ENCODE peak calls at places on chromosome 2, in five cellular contexts. P is naive thymus-derived CD4-positive, alpha-beta T cell; I is Kasumi-1; C is Peyer's patch; G is stimulated activated CD4-positive, alpha-beta T cell treated with anti-CD3 and anti-CD28 coated beads, Interleukin-2, amount 100 ng/mL, for 48 hours. Q is an unnamed sample.

GRCh38 chr2:71578665-71579371 is 125.5 kb downstream of the DYSF start:
- DNase-seq in G (no peak), P (no peak), C (no peak), I (no peak), Q (no peak)

GRCh38 chr2:45770773-45771172 is 119.3 kb downstream of the PRKCE start:
- DNase-seq in G (no peak), C (no peak), I (no peak), P (no peak), Q (no peak)

GRCh38 chr2:42369551-42370229 is 8.7 kb upstream of the COX7A2L start:
- DNase-seq in C (no peak), G (no peak), P (no peak), I (no peak), Q (no peak)

GRCh38 chr2:227576110-227576509 is 22.6 kb upstream of the SCYGR2 start:
- DNase-seq in G (no peak), P (no peak), I (no peak), C (no peak), Q (no peak)

GRCh38 chr2:117856415-117857210 is 42.1 kb downstream of the DDX18 start:
- DNase-seq in G (no peak), I (no peak), C (no peak), P (no peak), Q (no peak)

GRCh38 chr2:32627441-32627900 is 379 bp upstream of the TTC27 start:
- DNase-seq in C (peak; percentile 25), I (no peak), P (peak; percentile 40), G (no peak), Q (no peak)

GRCh38 chr2:229475753-229476152 is 204.7 kb upstream of the PID1 start:
- DNase-seq in C (no peak), P (no peak), G (no peak), I (no peak), Q (no peak)

GRCh38 chr2:223697316-223697875 is 95.2 kb upstream of the SCG2 start:
- DNase-seq in I (no peak), G (no peak), P (no peak), C (no peak), Q (no peak)

GRCh38 chr2:101609434-101609833 is 88.1 kb upstream of the MAP4K4 start:
- DNase-seq in I (no peak), C (no peak), G (no peak), P (no peak), Q (no peak)

GRCh38 chr2:151826737-151827157 is 1.5 kb downstream of the ARL5A start:
- DNase-seq in G (no peak), P (no peak), I (peak; percentile 79), C (no peak), Q (peak; percentile 8)

GRCh38 chr2:230933521-230934180 is 8.6 kb upstream of the GPR55 start:
- DNase-seq in I (no peak), P (no peak), G (no peak), C (no peak), Q (no peak)

GRCh38 chr2:70676301-70677035 is 91.5 kb downstream of the ADD2 start:
- DNase-seq in I (no peak), C (no peak), G (no peak), P (no peak), Q (no peak)

GRCh38 chr2:216636570-216637450 is 3.6 kb downstream of the IGFBP2 start:
- DNase-seq in I (no peak), C (no peak), P (no peak), G (no peak), Q (no peak)

GRCh38 chr2:139495851-139496250 is 715.7 kb upstream of the NXPH2 start:
- DNase-seq in G (no peak), I (no peak), C (no peak), P (no peak), Q (no peak)

GRCh38 chr2:240934701-240935100 is 28.6 kb downstream of the CROCC2 start:
- DNase-seq in G (no peak), P (no peak), C (no peak), I (no peak), Q (no peak)

GRCh38 chr2:196165016-196165415 is 6.4 kb downstream of the STK17B start:
- DNase-seq in C (no peak), G (no peak), I (no peak), P (no peak), Q (no peak)

GRCh38 chr2:232389327-232389726 is 10.8 kb downstream of the ALPP start:
- DNase-seq in C (no peak), P (no peak), G (no peak), I (no peak), Q (no peak)

GRCh38 chr2:30185175-30185574 is 38.4 kb downstream of the YPEL5 start:
- DNase-seq in I (no peak), P (no peak), G (no peak), C (no peak), Q (no peak)

GRCh38 chr2:63435080-63435479 is 153.2 kb downstream of the WDPCP start:
- DNase-seq in I (no peak), G (no peak), P (no peak), C (no peak), Q (no peak)

GRCh38 chr2:131050896-131051295 is 42.4 kb downstream of the FAM168B start:
- DNase-seq in I (no peak), C (no peak), G (no peak), P (no peak), Q (no peak)

GRCh38 chr2:223797811-223798721 is 39.3 kb downstream of the AP1S3 start:
- DNase-seq in G (no peak), P (no peak), C (no peak), I (peak; percentile 12), Q (no peak)

GRCh38 chr2:96638144-96639121 is at the start of gene KANSL3:
- DNase-seq in G (peak; percentile 90), C (peak; percentile 81), I (peak; percentile 92), P (peak; percentile 81), Q (peak; percentile 91)

GRCh38 chr2:85393836-85394235 is 16.3 kb downstream of the CAPG start:
- DNase-seq in G (no peak), C (no peak), I (no peak), P (no peak), Q (no peak)

GRCh38 chr2:200454839-200455801 is 54.7 kb downstream of the KCTD18 start:
- DNase-seq in P (no peak), G (no peak), C (no peak), I (no peak), Q (peak; percentile 56)

GRCh38 chr2:42105330-42106256 is 57.8 kb downstream of the PKDCC start:
- DNase-seq in P (peak; percentile 92), C (peak; percentile 91), I (no peak), G (peak; percentile 53), Q (peak; percentile 91)

GRCh38 chr2:132542953-132543569 is 126.5 kb downstream of the GPR39 start:
- DNase-seq in C (no peak), G (no peak), I (no peak), P (no peak), Q (no peak)

Q was measured in CD4-positive, CD25-positive, alpha-beta regulatory T cell.